ENCODE peak calls at places on chromosome 2, in five cellular contexts. M, V, F, X and Z are unnamed samples. For H3K27me3, the result is how much of the 10 kb centered on the place peaks cover.

GRCh38 chr2:237601453-237602116 is 11.1 kb upstream of the RAB17 start:
- DNase-seq in M (no peak), V (peak), F (no peak), X (no peak), Z (no peak)

GRCh38 chr2:230564805-230565779 is 147.6 kb upstream of the CAB39 start:
- DNase-seq in M (no peak), V (no peak), F (peak), X (peak), Z (no peak)

GRCh38 chr2:120330946-120331822 is 14.8 kb upstream of the INHBB start:
- DNase-seq in M (no peak), V (no peak), F (no peak), X (no peak), Z (no peak)

GRCh38 chr2:94923196-94923595 is 52.0 kb downstream of the TEKT4 start:
- DNase-seq in M (no peak), V (no peak), F (no peak), X (peak), Z (no peak)

GRCh38 chr2:178392215-178392614 is 58.8 kb downstream of the PRKRA start:
- DNase-seq in M (no peak), V (no peak), F (peak), X (peak), Z (no peak)

GRCh38 chr2:128377071-128377910 is 58.6 kb upstream of the HS6ST1 start:
- DNase-seq in M (no peak), V (peak), F (no peak), X (no peak), Z (no peak)

GRCh38 chr2:190088917-190089316 is 26.4 kb upstream of the MSTN start:
- DNase-seq in M (peak), V (peak), F (peak), X (peak), Z (peak)

GRCh38 chr2:48124592-48124991 is 218.3 kb upstream of the FBXO11 start:
- DNase-seq in M (no peak), V (no peak), F (no peak), X (no peak), Z (no peak)

GRCh38 chr2:193627918-193628254 is 1433.2 kb upstream of the TMEFF2 start:
- DNase-seq in M (no peak), V (no peak), F (no peak), X (no peak), Z (no peak)

GRCh38 chr2:118221952-118222594 is 133.8 kb downstream of the INSIG2 start:
- DNase-seq in M (peak), V (peak), F (peak), X (peak), Z (no peak)

GRCh38 chr2:201413552-201413951 is 37.7 kb downstream of the TRAK2 start:
- DNase-seq in M (no peak), V (no peak), F (no peak), X (no peak), Z (no peak)

GRCh38 chr2:54558188-54558975 is 102.3 kb downstream of the SPTBN1 start:
- DNase-seq in M (peak), V (peak), F (peak), X (peak), Z (peak)

GRCh38 chr2:169395821-169396374 is 33.6 kb upstream of the LRP2 start:
- DNase-seq in M (no peak), V (peak), F (no peak), X (no peak), Z (no peak)

GRCh38 chr2:71063216-71063615 is 5.2 kb upstream of the NAGK start:
- DNase-seq in M (no peak), V (no peak), F (no peak), X (no peak), Z (no peak)
- H3K4me3 ChIP-seq in M (no peak), V (no peak), F (no peak), X (no peak), Z (no peak)

GRCh38 chr2:111169924-111170323 is 49.2 kb downstream of the BCL2L11 start:
- DNase-seq in M (no peak), V (no peak), F (no peak), X (no peak), Z (no peak)

GRCh38 chr2:111171337-111171930 is 50.7 kb downstream of the BCL2L11 start:
- DNase-seq in M (no peak), V (peak), F (no peak), X (no peak), Z (no peak)

GRCh38 chr2:111167238-111168162 is 46.8 kb downstream of the BCL2L11 start:
- DNase-seq in M (no peak), V (peak), F (no peak), X (no peak), Z (no peak)

GRCh38 chr2:111168528-111168929 is 47.8 kb downstream of the BCL2L11 start:
- DNase-seq in M (peak), V (no peak), F (peak), X (peak), Z (no peak)

GRCh38 chr2:111169268-111169667 is 48.6 kb downstream of the BCL2L11 start:
- DNase-seq in M (no peak), V (peak), F (no peak), X (no peak), Z (no peak)
- H3K27me3 ChIP-seq in M (under half), V (under half), F (under half), X (under half), Z (under half)

GRCh38 chr2:83594261-83594660 is 864.8 kb downstream of the SUCLG1 start:
- DNase-seq in M (no peak), V (no peak), F (no peak), X (no peak), Z (no peak)
- H3K4me3 ChIP-seq in M (no peak), V (no peak), F (no peak), X (no peak), Z (no peak)

GRCh38 chr2:239498576-239498975 is 97.8 kb upstream of the HDAC4 start:
- DNase-seq in M (no peak), V (peak), F (no peak), X (no peak), Z (no peak)

GRCh38 chr2:239495816-239496371 is 95.1 kb upstream of the HDAC4 start:
- DNase-seq in M (no peak), V (no peak), F (no peak), X (no peak), Z (no peak)

GRCh38 chr2:239495175-239495574 is 94.4 kb upstream of the HDAC4 start:
- DNase-seq in M (no peak), V (no peak), F (no peak), X (no peak), Z (no peak)

GRCh38 chr2:239494578-239494977 is 93.8 kb upstream of the HDAC4 start:
- DNase-seq in M (no peak), V (no peak), F (no peak), X (no peak), Z (no peak)

DNA sequence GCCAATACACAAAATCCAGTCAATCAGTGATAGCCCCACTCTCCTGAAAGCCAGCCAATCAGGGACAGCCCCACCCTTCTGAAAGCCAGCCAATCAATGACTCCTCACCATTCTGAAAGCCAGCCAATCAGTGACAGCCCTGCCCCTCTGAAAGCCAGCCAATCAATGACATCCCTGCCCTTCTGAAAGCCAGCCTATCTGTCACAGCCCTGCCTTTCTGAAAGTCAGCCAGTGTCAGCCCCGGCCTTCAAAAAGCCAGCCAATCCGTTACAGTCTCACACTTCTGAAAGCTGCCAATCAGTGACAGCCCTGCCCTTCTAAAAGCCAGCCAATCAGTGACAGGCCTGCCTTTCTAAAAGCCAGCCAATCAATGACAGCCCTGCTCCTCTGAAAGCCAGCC is 95.9 kb upstream of the HDAC4 start:
- DNase-seq in M (no peak), V (no peak), F (no peak), X (no peak), Z (no peak)
- H3K27me3 ChIP-seq in M (under half), V (under half), F (under half), X (under half), Z (under half)

DNA sequence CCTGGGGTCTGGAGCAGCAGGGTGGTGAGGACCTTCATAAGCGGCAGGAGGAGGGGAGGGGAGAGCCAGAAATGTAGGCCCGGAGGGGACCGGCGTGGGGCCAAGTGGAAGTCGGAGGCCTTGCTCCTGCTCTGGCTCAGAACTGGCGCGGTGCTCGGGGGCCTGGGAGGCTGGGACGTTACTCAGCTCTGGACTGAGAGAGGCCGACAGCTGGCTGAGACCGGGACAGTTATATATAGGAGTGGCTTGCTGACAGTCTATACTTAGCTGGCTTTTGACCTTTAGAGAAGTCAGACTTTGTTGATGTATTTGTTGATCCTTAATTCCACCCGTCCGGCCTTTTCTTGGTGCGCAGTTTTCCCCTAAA is 15.7 kb downstream of the IGFBP5 start:
- DNase-seq in M (no peak), V (no peak), F (no peak), X (peak), Z (no peak)
- H3K4me3 ChIP-seq in M (no peak), V (no peak), F (no peak), X (no peak), Z (no peak)